ENCODE peak calls at places on chromosome 12, in six cellular contexts. B is A549, U is endothelial cell of umbilical vein, M is HepG2, C is K562, Z is GM12878. W is an unnamed sample.

GRCh38 chr12:63294327-63294632 is 143.3 kb upstream of the AVPR1A start:
- DNase-seq in B (peak; percentile 70), U (peak; percentile 92), M (peak; percentile 76), C (no peak), Z (no peak), W (no peak)

GRCh38 chr12:3042394-3042793 is 34.8 kb upstream of the TSPAN9 start:
- DNase-seq in B (no peak), U (no peak), M (no peak), C (no peak), Z (no peak), W (peak; percentile 90)

GRCh38 chr12:47950856-47951468 is 12.4 kb upstream of the TMEM106C start:
- DNase-seq in B (no peak), U (no peak), M (no peak), C (no peak), Z (no peak), W (no peak)

GRCh38 chr12:132277374-132277801 is 52.0 kb downstream of the GALNT9 start:
- DNase-seq in B (no peak), U (no peak), M (no peak), C (no peak), Z (no peak), W (no peak)

GRCh38 chr12:52561880-52562449 is 9.0 kb upstream of the KRT71 start:
- DNase-seq in B (peak; percentile 57), U (no peak), M (peak; percentile 21), C (peak; percentile 24), Z (no peak), W (no peak)

GRCh38 chr12:122862110-122862634 is 26.9 kb downstream of the HIP1R start:
- DNase-seq in B (no peak), U (no peak), M (no peak), C (no peak), Z (no peak), W (no peak)

GRCh38 chr12:54383041-54383609 is 1.4 kb downstream of the ZNF385A start:
- DNase-seq in B (no peak), U (peak; percentile 42), M (no peak), C (peak; percentile 59), Z (no peak), W (peak; percentile 98)

GRCh38 chr12:5102806-5103205 is 59.1 kb downstream of the KCNA5 start:
- DNase-seq in B (no peak), U (no peak), M (no peak), C (no peak), Z (no peak), W (no peak)

GRCh38 chr12:48489012-48489411 is 6.7 kb downstream of the C12orf54 start:
- DNase-seq in B (no peak), U (no peak), M (no peak), C (no peak), Z (peak; percentile 45), W (no peak)

GRCh38 chr12:116714175-116714574 is 23.7 kb downstream of the SPRING1 start:
- DNase-seq in B (no peak), U (no peak), M (no peak), C (no peak), Z (no peak), W (peak; percentile 86)

GRCh38 chr12:58301337-58302122 is 360.2 kb downstream of the ATP23 start:
- DNase-seq in B (no peak), U (no peak), M (no peak), C (no peak), Z (no peak), W (no peak)

GRCh38 chr12:109728921-109729836 is 15.6 kb downstream of the FAM222A start:
- DNase-seq in B (no peak), U (no peak), M (no peak), C (no peak), Z (no peak), W (no peak)

GRCh38 chr12:13465641-13466040 is 269.1 kb downstream of the EMP1 start:
- DNase-seq in B (no peak), U (no peak), M (no peak), C (no peak), Z (no peak), W (peak; percentile 31)

GRCh38 chr12:1435456-1435855 is 158.9 kb downstream of the FBXL14 start:
- DNase-seq in B (no peak), U (peak; percentile 40), M (peak; percentile 50), C (no peak), Z (no peak), W (no peak)

GRCh38 chr12:76621582-76622024 is 62.0 kb upstream of the OSBPL8 start:
- DNase-seq in B (peak; percentile 68), U (peak; percentile 75), M (peak; percentile 93), C (peak; percentile 72), Z (peak; percentile 21), W (peak; percentile 76)
- TF ChIP-seq POLR2A in B (no peak), U (no peak), M (no peak), C (no peak), Z (no peak), W (no peak)

DNA sequence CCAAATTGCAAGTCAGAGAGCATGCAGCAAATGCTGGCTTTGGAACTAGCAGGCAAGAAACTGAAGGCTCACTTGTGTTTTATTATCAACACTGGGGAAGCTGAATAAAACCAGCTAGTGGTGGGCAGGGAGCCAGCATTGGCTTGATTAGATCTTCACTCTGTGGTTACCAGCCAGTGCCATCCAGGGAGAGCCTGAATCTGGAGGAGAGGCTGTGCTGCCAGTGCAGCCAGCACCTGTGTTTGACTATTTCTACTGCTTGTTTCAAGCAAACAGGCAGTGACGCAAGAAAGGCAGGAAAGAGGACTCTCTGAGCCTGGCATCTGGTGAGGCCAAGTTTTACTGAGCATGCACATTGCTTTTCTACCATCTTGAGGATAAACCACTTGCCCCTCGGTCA is 247.0 kb downstream of the PHLDA1 start:
- DNase-seq in B (no peak), U (peak; percentile 44), M (peak; percentile 73), C (no peak), Z (no peak), W (peak; percentile 51)
- TF ChIP-seq MAX in B (no peak), U (no peak), M (no peak), C (no peak), Z (no peak), W (no peak)

GRCh38 chr12:77830952-77831351 is 258 bp downstream of the NAV3 start:
- DNase-seq in B (no peak), U (no peak), M (no peak), C (no peak), Z (no peak), W (no peak)

GRCh38 chr12:77834618-77835017 is 3.9 kb downstream of the NAV3 start:
- DNase-seq in B (no peak), U (no peak), M (no peak), C (no peak), Z (no peak), W (no peak)

GRCh38 chr12:77833329-77833728 is 2.6 kb downstream of the NAV3 start:
- DNase-seq in B (no peak), U (no peak), M (no peak), C (no peak), Z (no peak), W (no peak)

GRCh38 chr12:77835982-77836381 is 5.3 kb downstream of the NAV3 start:
- DNase-seq in B (no peak), U (no peak), M (no peak), C (no peak), Z (no peak), W (no peak)

DNA sequence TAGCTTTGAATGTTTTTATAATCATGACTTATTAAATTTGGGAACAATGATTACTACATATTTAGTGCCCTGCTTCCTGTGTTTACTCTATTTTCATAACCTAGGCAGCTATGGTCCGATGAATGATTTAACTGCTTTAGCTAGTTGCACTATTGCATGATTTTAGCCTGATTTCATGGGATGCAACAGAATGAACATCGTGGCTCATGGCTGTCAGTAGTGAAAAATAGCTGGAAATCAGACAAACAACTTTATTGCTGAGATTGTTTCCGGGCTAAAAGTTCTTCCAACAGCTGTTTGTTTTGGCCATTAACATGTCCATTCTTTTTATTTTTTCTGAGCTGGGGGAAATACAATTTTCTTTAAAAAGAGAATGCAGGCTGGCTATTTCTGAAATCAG is at the start of gene NAV3:
- DNase-seq in B (no peak), U (peak; percentile 97), M (no peak), C (no peak), Z (no peak), W (no peak)
- TF ChIP-seq MYC in B (no peak), U (no peak), M (no peak), C (no peak), Z (no peak), W (no peak)

DNA sequence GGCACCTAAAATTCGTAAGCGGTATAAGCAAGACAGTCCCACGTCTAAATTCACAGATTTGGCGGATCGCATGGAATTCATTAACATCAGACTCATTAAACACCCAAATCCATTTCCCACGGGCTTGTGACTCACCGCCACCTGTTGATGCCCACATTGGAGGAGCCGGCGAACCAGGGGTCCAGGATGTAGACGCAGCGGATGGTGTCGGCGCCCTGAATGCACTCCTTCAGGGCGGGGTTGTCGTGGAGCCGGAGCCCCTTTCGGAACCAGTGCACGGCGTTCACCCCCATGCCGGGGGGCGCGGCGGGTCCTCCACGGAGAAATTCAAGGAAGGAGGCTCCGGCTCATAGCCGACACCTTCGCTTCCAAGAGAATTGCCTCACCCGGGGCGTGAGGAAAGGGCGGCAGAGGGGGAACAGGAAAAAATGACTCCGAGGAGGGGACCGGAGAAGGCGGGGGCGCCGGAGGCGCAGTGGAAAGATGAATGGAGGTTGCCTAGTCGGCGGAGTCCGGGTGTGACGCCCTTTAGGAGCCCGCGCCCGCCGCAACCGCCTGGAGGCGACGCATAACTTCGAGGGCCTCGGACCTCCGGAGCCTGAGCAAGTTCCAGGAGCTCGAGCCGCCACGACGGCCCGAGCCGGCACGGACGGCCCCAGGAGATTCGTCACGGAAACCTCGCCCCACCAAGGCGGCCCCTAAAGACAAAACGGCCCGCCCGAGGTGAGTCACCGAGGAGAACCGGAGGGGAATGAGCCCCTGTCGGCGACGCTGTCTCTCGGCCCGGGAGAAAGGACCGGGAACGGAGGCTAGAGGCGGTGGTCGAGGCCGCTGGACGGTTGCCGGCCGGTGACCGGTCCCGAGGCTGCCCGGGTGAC is 441 bp downstream of the CRY1 start:
- DNase-seq in B (peak; percentile 20), U (peak; percentile 75), M (peak; percentile 12), C (peak; percentile 13), Z (no peak), W (peak; percentile 72)
- TF ChIP-seq POLR2A in B (peak; percentile 59), U (peak; percentile 69), M (peak; percentile 61), C (no peak), Z (peak; percentile 52), W (no peak)

GRCh38 chr12:88334271-88334670 is 192.2 kb downstream of the TMTC3 start:
- DNase-seq in B (no peak), U (no peak), M (no peak), C (no peak), Z (peak; percentile 15), W (no peak)
- TF ChIP-seq MAX in B (no peak), U (no peak), M (no peak), C (no peak), Z (no peak), W (no peak)